ENCODE peak calls at places on chromosomes 5 and 9, in nine cellular contexts. I, P, U, X, K, D, T, F and G are unnamed samples.

GRCh38 chr5:169563369-169563768 is 20.2 kb upstream of the SPDL1 start:
- DNase-seq in I (no peak), P (no peak), U (no peak), X (no peak), K (no peak), D (no peak), T (no peak), F (no peak), G (no peak)

GRCh38 chr5:5234912-5235311 is 94.8 kb downstream of the ADAMTS16 start:
- DNase-seq in I (no peak), P (no peak), U (no peak), X (no peak), K (no peak), D (no peak), T (no peak), F (no peak), G (no peak)

GRCh38 chr9:132520612-132521011 is 61.8 kb upstream of the BARHL1 start:
- DNase-seq in I (no peak), P (no peak), U (no peak), X (no peak), K (no peak), D (no peak), T (no peak), F (no peak), G (no peak)

GRCh38 chr9:34493972-34494535 is 28.7 kb downstream of the ENHO start:
- DNase-seq in I (peak), P (peak), U (peak), X (no peak), K (peak), D (no peak), T (peak), F (no peak), G (peak)

GRCh38 chr5:157269763-157270272 is 3.9 kb downstream of the CYFIP2 start:
- DNase-seq in I (no peak), P (no peak), U (no peak), X (no peak), K (no peak), D (no peak), T (no peak), F (no peak), G (no peak)

GRCh38 chr9:107749787-107750444 is 260.3 kb upstream of the KLF4 start:
- DNase-seq in I (peak), P (peak), U (no peak), X (peak), K (peak), D (peak), T (no peak), F (no peak), G (peak)

GRCh38 chr5:158074992-158075769 is 216.2 kb upstream of the CLINT1 start:
- DNase-seq in I (peak), P (peak), U (peak), X (peak), K (peak), D (peak), T (peak), F (peak), G (peak)

GRCh38 chr9:6681957-6682501 is 36.5 kb upstream of the GLDC start:
- DNase-seq in I (peak), P (no peak), U (no peak), X (no peak), K (no peak), D (no peak), T (no peak), F (peak), G (no peak)

GRCh38 chr9:86660146-86660545 is 287.2 kb downstream of the GAS1 start:
- DNase-seq in I (no peak), P (no peak), U (no peak), X (no peak), K (no peak), D (no peak), T (no peak), F (no peak), G (no peak)

GRCh38 chr5:96256795-96257470 is 176.1 kb downstream of the PCSK1 start:
- DNase-seq in I (no peak), P (no peak), U (no peak), X (no peak), K (peak), D (no peak), T (peak), F (peak), G (no peak)

GRCh38 chr9:121750259-121750714 is 98.9 kb downstream of the DAB2IP start:
- DNase-seq in I (no peak), P (peak), U (no peak), X (no peak), K (no peak), D (no peak), T (no peak), F (no peak), G (no peak)
- H3K27ac ChIP-seq in I (no peak), P (peak), U (no peak), X (peak), K (no peak), D (peak), T (peak), F (peak), G (no peak)

GRCh38 chr5:131481569-131481968 is 153.5 kb downstream of the RAPGEF6 start:
- DNase-seq in I (no peak), P (no peak), U (no peak), X (no peak), K (no peak), D (no peak), T (no peak), F (no peak), G (no peak)
- H3K27ac ChIP-seq in I (no peak), P (no peak), U (no peak), X (no peak), K (no peak), D (no peak), T (no peak), F (no peak), G (no peak)

GRCh38 chr9:79693750-79694149 is 122.0 kb downstream of the TLE4 start:
- DNase-seq in I (no peak), P (no peak), U (no peak), X (no peak), K (no peak), D (no peak), T (no peak), F (no peak), G (no peak)
- H3K27ac ChIP-seq in I (no peak), P (no peak), U (no peak), X (no peak), K (peak), D (no peak), T (no peak), F (no peak), G (no peak)

DNA sequence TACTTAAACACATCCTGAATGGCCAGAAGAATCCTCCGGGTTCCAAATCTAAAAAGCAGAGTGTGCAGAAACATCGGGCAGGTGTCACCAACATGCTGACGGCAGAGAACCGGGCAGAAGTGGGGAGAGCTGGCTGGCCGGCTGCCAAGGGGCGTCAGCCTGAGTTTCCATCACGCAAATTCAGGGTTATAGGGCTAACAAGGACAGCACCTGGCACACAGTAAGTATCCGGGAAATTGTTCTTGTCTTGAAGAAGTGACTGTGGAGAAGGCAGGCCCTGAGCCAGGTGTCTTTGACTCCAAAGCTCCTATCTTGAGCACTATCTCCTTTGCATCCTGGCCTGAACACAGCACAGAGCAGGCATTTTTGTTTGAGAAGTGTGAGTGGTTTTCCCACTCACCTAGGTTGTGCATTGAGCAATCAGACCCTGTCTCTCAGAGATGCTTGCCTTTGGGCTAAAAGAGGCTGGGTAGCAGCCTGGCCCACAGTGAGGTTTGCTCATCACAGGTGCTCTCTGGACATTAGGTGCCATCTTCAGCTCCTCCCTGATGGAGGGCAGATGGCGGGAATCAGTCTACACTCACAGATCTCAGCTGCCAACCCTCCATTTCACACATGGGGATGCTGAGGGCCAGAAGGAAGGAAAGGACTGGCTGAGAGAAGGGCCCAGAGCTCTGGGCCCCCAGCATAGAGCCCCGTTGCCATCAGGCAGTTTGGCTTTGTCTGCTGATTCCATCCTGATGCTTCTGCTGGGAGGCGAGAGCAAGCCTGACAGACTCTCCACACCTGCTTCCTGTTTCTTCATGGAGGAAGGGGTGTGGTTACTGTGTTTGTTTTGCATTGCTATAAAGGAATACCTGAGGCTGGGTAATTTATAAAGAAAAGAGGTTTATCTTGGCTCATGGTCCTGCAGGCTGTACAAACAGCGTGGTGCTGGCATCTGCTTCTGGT is 52.8 kb downstream of the WHRN start:
- DNase-seq in I (no peak), P (peak), U (peak), X (no peak), K (no peak), D (peak), T (peak), F (no peak), G (no peak)
- H3K27ac ChIP-seq in I (no peak), P (no peak), U (peak), X (no peak), K (no peak), D (no peak), T (no peak), F (no peak), G (no peak)

GRCh38 chr9:70495514-70495913 is 81.1 kb upstream of the KLF9 start:
- DNase-seq in I (no peak), P (no peak), U (no peak), X (no peak), K (no peak), D (peak), T (no peak), F (no peak), G (no peak)

GRCh38 chr9:70498866-70499265 is 84.4 kb upstream of the KLF9 start:
- DNase-seq in I (no peak), P (no peak), U (no peak), X (no peak), K (no peak), D (no peak), T (no peak), F (no peak), G (no peak)

GRCh38 chr9:70493046-70493445 is 78.6 kb upstream of the KLF9 start:
- DNase-seq in I (no peak), P (no peak), U (no peak), X (no peak), K (no peak), D (peak), T (no peak), F (no peak), G (no peak)

GRCh38 chr9:70494221-70494620 is 79.8 kb upstream of the KLF9 start:
- DNase-seq in I (no peak), P (no peak), U (no peak), X (no peak), K (no peak), D (peak), T (no peak), F (no peak), G (no peak)

GRCh38 chr9:70496244-70496643 is 81.8 kb upstream of the KLF9 start:
- DNase-seq in I (no peak), P (no peak), U (no peak), X (no peak), K (no peak), D (no peak), T (no peak), F (no peak), G (no peak)
- H3K27ac ChIP-seq in I (no peak), P (no peak), U (no peak), X (no peak), K (peak), D (no peak), T (no peak), F (no peak), G (no peak)